ENCODE peak calls at places on chromosome 21, in nine cellular contexts. N is left ventricle myocardium inferior, U is RWPE1, G is GM06990, Q is cardiac muscle cell, C is foreskin fibroblast, K is cardiac fibroblast, H is thoracic aorta, X is A549. W is an unnamed sample.

GRCh38 chr21:25283720-25284119 is 323.6 kb downstream of the MRPL39 start:
- DNase-seq in N (no peak), K (peak), X (no peak), Q (peak), G (no peak), C (peak), H (no peak), U (peak), W (no peak)

GRCh38 chr21:31862078-31862477 is 10.7 kb upstream of the HUNK start:
- DNase-seq in C (no peak), N (no peak), K (no peak), G (no peak), H (no peak), X (no peak), Q (no peak), U (no peak), W (no peak)

GRCh38 chr21:36647279-36648093 is 51.4 kb upstream of the SIM2 start:
- DNase-seq in C (peak), X (peak), G (no peak), H (no peak), N (no peak), Q (no peak), K (peak), U (no peak), W (no peak)

GRCh38 chr21:18147678-18148077 is 97.0 kb upstream of the CHODL start:
- DNase-seq in U (no peak), H (no peak), K (no peak), C (no peak), N (no peak), G (no peak), X (no peak), Q (peak), W (no peak)

GRCh38 chr21:33308586-33309490 is 15.9 kb upstream of the IFNAR1 start:
- DNase-seq in N (no peak), H (no peak), Q (no peak), C (peak), K (no peak), G (peak), X (no peak), U (no peak), W (no peak)

GRCh38 chr21:41932576-41933258 is 21.1 kb downstream of the C2CD2 start:
- DNase-seq in U (no peak), X (no peak), C (peak), Q (no peak), G (no peak), K (peak), H (no peak), N (peak), W (no peak)

GRCh38 chr21:25639167-25639921 is at the start of gene JAM2:
- DNase-seq in X (no peak), H (no peak), G (peak), Q (peak), C (peak), K (no peak), N (peak), U (no peak), W (peak)

GRCh38 chr21:29133241-29133640 is 2.8 kb downstream of the MAP3K7CL start:
- DNase-seq in U (no peak), K (no peak), X (no peak), N (no peak), Q (no peak), C (no peak), H (no peak), G (no peak), W (no peak)

GRCh38 chr21:28410264-28410663 is 582.4 kb downstream of the LTN1 start:
- DNase-seq in U (no peak), C (peak), H (no peak), N (no peak), Q (no peak), K (peak), X (no peak), G (no peak), W (no peak)

GRCh38 chr21:34909492-34910292 is 139.4 kb downstream of the RUNX1 start:
- DNase-seq in K (no peak), Q (no peak), X (no peak), U (no peak), H (no peak), N (no peak), C (no peak), G (no peak), W (no peak)

GRCh38 chr21:40227111-40227510 is 359.9 kb downstream of the PCP4 start:
- DNase-seq in G (no peak), C (no peak), K (no peak), X (no peak), U (no peak), Q (no peak), H (no peak), N (no peak), W (no peak)

GRCh38 chr21:42299324-42300044 is 15.7 kb downstream of the TFF3 start:
- DNase-seq in Q (no peak), C (no peak), G (no peak), X (no peak), N (peak), H (no peak), K (peak), U (no peak), W (no peak)

GRCh38 chr21:33981341-33982101 is 65.9 kb upstream of the ATP5PO start:
- DNase-seq in X (no peak), H (no peak), C (no peak), G (no peak), U (no peak), K (peak), N (no peak), Q (no peak), W (no peak)

GRCh38 chr21:41747943-41748738 is 18.7 kb downstream of the RIPK4 start:
- DNase-seq in H (no peak), U (no peak), N (no peak), G (no peak), K (no peak), X (no peak), Q (no peak), C (no peak), W (no peak)

GRCh38 chr21:25906554-25906953 is 171.8 kb downstream of the GABPA start:
- DNase-seq in U (no peak), N (no peak), C (no peak), Q (no peak), K (no peak), X (no peak), G (no peak), H (no peak), W (no peak)

GRCh38 chr21:34852438-34852837 is 183.6 kb downstream of the CLIC6 start:
- DNase-seq in N (no peak), K (no peak), U (no peak), Q (no peak), G (no peak), H (no peak), C (no peak), X (no peak), W (no peak)

GRCh38 chr21:29155118-29155932 is 24.9 kb downstream of the MAP3K7CL start:
- DNase-seq in K (peak), X (no peak), Q (peak), H (no peak), U (peak), N (peak), C (peak), G (no peak), W (no peak)

GRCh38 chr21:31677047-31677446 is 17.6 kb downstream of the SOD1 start:
- DNase-seq in H (no peak), Q (no peak), G (no peak), N (no peak), K (no peak), C (no peak), U (no peak), X (no peak), W (no peak)

GRCh38 chr21:41612674-41613250 is 104.8 kb upstream of the TMPRSS2 start:
- DNase-seq in K (peak), G (no peak), X (peak), N (peak), Q (peak), U (peak), H (peak), C (peak), W (peak)

GRCh38 chr21:33640697-33641338 is 723 bp downstream of the CRYZL1 start:
- DNase-seq in X (no peak), N (no peak), Q (peak), G (no peak), C (peak), U (peak), H (no peak), K (peak), W (no peak)

GRCh38 chr21:35136586-35137254 is 87.6 kb upstream of the RUNX1 start:
- DNase-seq in K (peak), U (peak), X (peak), C (peak), H (no peak), N (no peak), G (no peak), Q (no peak), W (no peak)

GRCh38 chr21:43272591-43272990 is 103.8 kb downstream of the CRYAA start:
- DNase-seq in N (peak), K (no peak), Q (no peak), H (no peak), X (no peak), G (no peak), C (no peak), U (no peak), W (no peak)

GRCh38 chr21:42847726-42848125 is 31.6 kb downstream of the WDR4 start:
- DNase-seq in C (no peak), K (no peak), X (no peak), Q (no peak), N (peak), H (no peak), G (no peak), U (no peak), W (no peak)

GRCh38 chr21:28445081-28445830 is 547.4 kb downstream of the LTN1 start:
- DNase-seq in Q (no peak), N (no peak), K (peak), X (no peak), U (no peak), G (no peak), H (no peak), C (peak), W (no peak)

GRCh38 chr21:32569261-32570230 is 15.8 kb downstream of the TCP10L start:
- DNase-seq in X (peak), K (peak), Q (peak), H (no peak), N (peak), C (peak), G (peak), U (peak), W (peak)

GRCh38 chr21:31727181-31727580 is 4.7 kb downstream of the SCAF4 start:
- DNase-seq in C (no peak), X (no peak), Q (no peak), G (no peak), K (peak), N (no peak), U (no peak), H (no peak), W (no peak)

GRCh38 chr21:33654412-33654811 is 12.1 kb downstream of the ITSN1 start:
- DNase-seq in G (no peak), N (no peak), H (no peak), U (no peak), K (no peak), Q (no peak), C (no peak), X (no peak), W (no peak)

GRCh38 chr21:37452222-37452621 is 85.6 kb downstream of the DYRK1A start:
- DNase-seq in N (peak), Q (peak), H (peak), C (peak), U (peak), K (peak), G (no peak), X (no peak), W (no peak)

GRCh38 chr21:35236090-35236489 is 187.0 kb upstream of the RUNX1 start:
- DNase-seq in K (no peak), U (no peak), H (no peak), Q (no peak), N (no peak), G (peak), C (no peak), X (no peak), W (no peak)

GRCh38 chr21:44485254-44485793 is 30.0 kb downstream of the LRRC3 start:
- DNase-seq in N (no peak), C (peak), K (peak), U (no peak), Q (peak), H (no peak), X (peak), G (no peak), W (peak)
- TF ChIP-seq CTCF in N (peak), C (no peak), K (peak), U (no peak), Q (no peak), H (no peak), X (peak), G (no peak), W (peak)

GRCh38 chr21:14959343-14959742 is 105.5 kb downstream of the NRIP1 start:
- DNase-seq in N (no peak), G (no peak), C (no peak), Q (no peak), U (no peak), H (no peak), K (no peak), X (no peak), W (no peak)
- TF ChIP-seq CTCF in N (no peak), G (no peak), C (no peak), Q (no peak), U (no peak), H (no peak), K (no peak), X (no peak), W (no peak)

DNA sequence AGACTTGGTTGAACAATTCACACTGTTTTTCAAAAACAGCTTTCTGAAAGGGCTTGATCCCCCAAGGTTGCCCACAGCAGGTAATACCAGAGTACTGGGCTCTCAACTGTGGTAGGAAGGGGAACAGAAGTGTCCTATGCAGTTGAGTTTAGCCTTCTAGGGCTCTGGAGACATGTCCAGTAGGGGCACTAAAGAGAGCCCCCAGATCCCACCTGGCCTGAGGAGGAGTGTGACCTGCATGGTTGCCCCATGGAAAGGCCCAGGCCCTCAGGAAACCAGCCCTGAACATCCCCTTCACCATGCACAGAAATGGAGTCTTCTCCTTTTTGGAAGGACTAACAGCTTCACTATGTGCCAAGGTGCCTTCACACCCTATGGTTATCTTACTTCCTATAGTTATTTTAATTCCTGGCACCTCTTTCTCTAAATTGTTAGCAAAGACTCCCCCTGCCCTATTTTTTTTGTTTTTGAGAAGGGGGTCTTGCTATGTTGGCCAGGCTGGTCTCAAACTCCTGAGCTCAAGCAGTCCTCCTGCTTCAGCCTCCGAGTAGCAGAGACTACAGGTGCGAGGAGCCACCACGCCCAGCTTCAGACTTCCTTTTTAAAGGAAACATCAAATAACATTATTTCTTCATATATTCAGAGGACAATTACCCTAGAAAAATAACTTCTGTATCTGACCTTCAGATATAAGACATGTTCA is 16.8 kb upstream of the LSS start:
- DNase-seq in K (no peak), Q (no peak), C (no peak), N (no peak), G (no peak), H (no peak), X (no peak), U (no peak), W (no peak)
- TF ChIP-seq CTCF in K (no peak), Q (no peak), C (no peak), N (no peak), G (no peak), H (no peak), X (no peak), U (no peak), W (no peak)

DNA sequence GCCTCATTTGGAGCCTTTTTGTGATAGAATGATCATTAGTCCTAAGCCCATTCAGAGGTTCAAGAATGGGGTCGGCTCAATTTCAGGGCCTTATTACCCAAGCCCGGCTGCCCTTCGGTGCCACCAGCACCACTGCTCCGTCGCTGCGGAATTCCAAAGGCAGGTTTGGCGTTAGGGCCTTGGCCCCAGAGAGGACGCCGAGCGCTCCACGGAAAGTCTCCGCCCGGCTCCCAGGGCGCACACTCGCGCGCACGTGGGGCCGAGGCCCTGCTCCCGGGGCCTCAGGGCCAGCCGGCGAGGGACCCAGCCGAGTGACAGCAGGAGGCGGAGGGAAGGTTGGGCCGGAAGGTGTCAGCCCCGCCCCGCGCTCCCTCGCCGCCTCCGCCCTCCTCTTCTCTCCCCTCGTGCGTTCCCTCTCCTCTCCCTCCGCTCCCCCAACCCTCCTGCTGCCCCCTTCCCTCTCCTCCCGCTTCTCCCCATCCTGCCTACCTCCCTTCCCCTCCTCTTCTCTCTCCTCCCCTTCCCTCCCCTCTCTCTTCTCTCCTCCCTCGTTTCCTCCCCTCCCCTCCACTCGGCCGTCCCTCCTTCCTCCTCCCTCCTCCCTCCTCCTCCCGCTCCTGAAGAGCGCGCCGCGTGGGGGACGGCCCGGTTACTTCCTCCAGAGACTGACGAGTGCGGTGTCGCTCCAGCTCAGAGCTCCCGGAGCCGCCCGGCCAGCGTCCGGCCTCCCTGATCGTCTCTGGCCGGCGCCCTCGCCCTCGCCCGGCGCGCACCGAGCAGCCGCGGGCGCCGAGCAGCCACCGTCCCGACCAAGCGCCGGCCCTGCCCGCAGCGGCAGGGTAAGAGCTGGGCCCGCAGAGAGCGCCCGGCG is at the start of gene ETS2:
- DNase-seq in K (peak), X (peak), Q (peak), C (peak), G (peak), U (peak), H (peak), N (peak), W (peak)
- TF ChIP-seq CTCF in K (no peak), X (no peak), Q (no peak), C (no peak), G (no peak), U (no peak), H (no peak), N (peak), W (no peak)

W was measured in type B pancreatic cell.